ENCODE peak calls at places on chromosomes 5 and 9, in eight cellular contexts. One of them, this sample, is unnamed.

GRCh38 chr5:44665101-44665701 is 143.5 kb upstream of the MRPS30 start:
- DNase-seq in breast epithelium: no peak
- DNase-seq in glutamatergic neuron: no peak
- DNase-seq in choroid plexus epithelial cell: no peak
- DNase-seq in Peyer's patch: no peak
- DNase-seq in NB4: no peak
- DNase-seq in brain microvascular endothelial cell: no peak
- DNase-seq in Calu3: no peak
- DNase-seq in this sample: no peak

GRCh38 chr5:115599502-115599901 is 2.8 kb downstream of the TICAM2 start:
- DNase-seq in breast epithelium: no peak
- DNase-seq in glutamatergic neuron: no peak
- DNase-seq in choroid plexus epithelial cell: peak; percentile 83
- DNase-seq in Peyer's patch: peak; percentile 32
- DNase-seq in NB4: peak; percentile 46
- DNase-seq in brain microvascular endothelial cell: peak; percentile 41
- DNase-seq in Calu3: no peak
- DNase-seq in this sample: no peak

GRCh38 chr5:176540476-176540899 is 3.3 kb upstream of the RNF44 start:
- DNase-seq in breast epithelium: no peak
- DNase-seq in glutamatergic neuron: no peak
- DNase-seq in choroid plexus epithelial cell: no peak
- DNase-seq in Peyer's patch: no peak
- DNase-seq in NB4: no peak
- DNase-seq in brain microvascular endothelial cell: no peak
- DNase-seq in Calu3: no peak
- DNase-seq in this sample: no peak

GRCh38 chr5:176619203-176619568 is 9.2 kb upstream of the GPRIN1 start:
- DNase-seq in breast epithelium: peak; percentile 23
- DNase-seq in glutamatergic neuron: peak; percentile 90
- DNase-seq in choroid plexus epithelial cell: peak; percentile 92
- DNase-seq in Peyer's patch: peak; percentile 62
- DNase-seq in NB4: peak; percentile 39
- DNase-seq in brain microvascular endothelial cell: peak; percentile 87
- DNase-seq in Calu3: peak; percentile 86
- DNase-seq in this sample: peak; percentile 49

GRCh38 chr5:169716287-169716686 is 79.2 kb downstream of the DOCK2 start:
- DNase-seq in breast epithelium: no peak
- DNase-seq in glutamatergic neuron: no peak
- DNase-seq in choroid plexus epithelial cell: peak; percentile 86
- DNase-seq in Peyer's patch: no peak
- DNase-seq in NB4: peak; percentile 12
- DNase-seq in brain microvascular endothelial cell: peak; percentile 44
- DNase-seq in Calu3: no peak
- DNase-seq in this sample: no peak

GRCh38 chr5:16013334-16014065 is 166.1 kb downstream of the MARCHF11 start:
- DNase-seq in breast epithelium: no peak
- DNase-seq in glutamatergic neuron: no peak
- DNase-seq in choroid plexus epithelial cell: no peak
- DNase-seq in Peyer's patch: no peak
- DNase-seq in NB4: no peak
- DNase-seq in brain microvascular endothelial cell: no peak
- DNase-seq in Calu3: no peak
- DNase-seq in this sample: no peak

GRCh38 chr5:54553659-54554207 is 36.2 kb downstream of the SNX18 start:
- DNase-seq in breast epithelium: no peak
- DNase-seq in glutamatergic neuron: no peak
- DNase-seq in choroid plexus epithelial cell: no peak
- DNase-seq in Peyer's patch: no peak
- DNase-seq in NB4: no peak
- DNase-seq in brain microvascular endothelial cell: no peak
- DNase-seq in Calu3: no peak
- DNase-seq in this sample: no peak

GRCh38 chr9:108766786-108767185 is 89.0 kb downstream of the ACTL7B start:
- DNase-seq in breast epithelium: no peak
- DNase-seq in glutamatergic neuron: no peak
- DNase-seq in choroid plexus epithelial cell: no peak
- DNase-seq in Peyer's patch: no peak
- DNase-seq in NB4: no peak
- DNase-seq in brain microvascular endothelial cell: no peak
- DNase-seq in Calu3: no peak
- DNase-seq in this sample: no peak

GRCh38 chr9:80885894-80886293 is 803.5 kb downstream of the TLE1 start:
- DNase-seq in breast epithelium: no peak
- DNase-seq in glutamatergic neuron: peak; percentile 13
- DNase-seq in choroid plexus epithelial cell: peak; percentile 47
- DNase-seq in Peyer's patch: no peak
- DNase-seq in NB4: peak; percentile 3
- DNase-seq in brain microvascular endothelial cell: no peak
- DNase-seq in Calu3: no peak
- DNase-seq in this sample: no peak

GRCh38 chr9:137458194-137459146 is 664 bp downstream of the NSMF start:
- DNase-seq in breast epithelium: no peak
- DNase-seq in glutamatergic neuron: peak; percentile 49
- DNase-seq in choroid plexus epithelial cell: no peak
- DNase-seq in Peyer's patch: no peak
- DNase-seq in NB4: peak; percentile 39
- DNase-seq in brain microvascular endothelial cell: no peak
- DNase-seq in Calu3: no peak
- DNase-seq in this sample: peak; percentile 19

GRCh38 chr9:108057421-108058136 is 568.0 kb upstream of the KLF4 start:
- DNase-seq in breast epithelium: peak; percentile 42
- DNase-seq in glutamatergic neuron: no peak
- DNase-seq in choroid plexus epithelial cell: peak; percentile 98
- DNase-seq in Peyer's patch: no peak
- DNase-seq in NB4: peak; percentile 39
- DNase-seq in brain microvascular endothelial cell: peak; percentile 94
- DNase-seq in Calu3: peak; percentile 8
- DNase-seq in this sample: no peak

GRCh38 chr5:40033411-40033810 is 608.6 kb upstream of the DAB2 start:
- DNase-seq in breast epithelium: no peak
- DNase-seq in glutamatergic neuron: no peak
- DNase-seq in choroid plexus epithelial cell: no peak
- DNase-seq in Peyer's patch: peak; percentile 64
- DNase-seq in NB4: no peak
- DNase-seq in brain microvascular endothelial cell: no peak
- DNase-seq in Calu3: no peak
- DNase-seq in this sample: no peak

GRCh38 chr5:55370291-55370925 is 62.6 kb downstream of the MTREX start:
- DNase-seq in breast epithelium: no peak
- DNase-seq in glutamatergic neuron: no peak
- DNase-seq in choroid plexus epithelial cell: no peak
- DNase-seq in Peyer's patch: no peak
- DNase-seq in NB4: no peak
- DNase-seq in brain microvascular endothelial cell: no peak
- DNase-seq in Calu3: no peak
- DNase-seq in this sample: no peak

GRCh38 chr5:139275536-139276297 is 17.8 kb upstream of the MATR3 start:
- DNase-seq in breast epithelium: no peak
- DNase-seq in glutamatergic neuron: no peak
- DNase-seq in choroid plexus epithelial cell: no peak
- DNase-seq in Peyer's patch: no peak
- DNase-seq in NB4: peak; percentile 42
- DNase-seq in brain microvascular endothelial cell: no peak
- DNase-seq in Calu3: no peak
- DNase-seq in this sample: no peak

GRCh38 chr9:82152181-82152580 is 163.6 kb downstream of the SPATA31D1 start:
- DNase-seq in breast epithelium: no peak
- DNase-seq in glutamatergic neuron: no peak
- DNase-seq in choroid plexus epithelial cell: peak; percentile 64
- DNase-seq in Peyer's patch: no peak
- DNase-seq in NB4: no peak
- DNase-seq in brain microvascular endothelial cell: peak; percentile 61
- DNase-seq in Calu3: no peak
- DNase-seq in this sample: no peak

GRCh38 chr5:134603059-134603458 is 29.6 kb downstream of the SAR1B start:
- DNase-seq in breast epithelium: no peak
- DNase-seq in glutamatergic neuron: no peak
- DNase-seq in choroid plexus epithelial cell: peak; percentile 68
- DNase-seq in Peyer's patch: no peak
- DNase-seq in NB4: no peak
- DNase-seq in brain microvascular endothelial cell: no peak
- DNase-seq in Calu3: no peak
- DNase-seq in this sample: no peak

GRCh38 chr9:116027511-116027910 is 126.1 kb upstream of the PAPPA start:
- DNase-seq in breast epithelium: no peak
- DNase-seq in glutamatergic neuron: no peak
- DNase-seq in choroid plexus epithelial cell: peak; percentile 94
- DNase-seq in Peyer's patch: no peak
- DNase-seq in NB4: no peak
- DNase-seq in brain microvascular endothelial cell: peak; percentile 42
- DNase-seq in Calu3: no peak
- DNase-seq in this sample: no peak

GRCh38 chr5:87119588-87119987 is 148.1 kb upstream of the RASA1 start:
- DNase-seq in breast epithelium: no peak
- DNase-seq in glutamatergic neuron: no peak
- DNase-seq in choroid plexus epithelial cell: no peak
- DNase-seq in Peyer's patch: no peak
- DNase-seq in NB4: no peak
- DNase-seq in brain microvascular endothelial cell: no peak
- DNase-seq in Calu3: no peak
- DNase-seq in this sample: no peak

GRCh38 chr5:121949885-121950284 is 11.9 kb upstream of the SRFBP1 start:
- DNase-seq in breast epithelium: no peak
- DNase-seq in glutamatergic neuron: peak; percentile 21
- DNase-seq in choroid plexus epithelial cell: peak; percentile 79
- DNase-seq in Peyer's patch: no peak
- DNase-seq in NB4: peak; percentile 57
- DNase-seq in brain microvascular endothelial cell: peak; percentile 26
- DNase-seq in Calu3: peak; percentile 74
- DNase-seq in this sample: no peak

GRCh38 chr9:36074870-36075532 is 38.3 kb downstream of the RECK start:
- DNase-seq in breast epithelium: peak; percentile 71
- DNase-seq in glutamatergic neuron: no peak
- DNase-seq in choroid plexus epithelial cell: peak; percentile 95
- DNase-seq in Peyer's patch: no peak
- DNase-seq in NB4: no peak
- DNase-seq in brain microvascular endothelial cell: peak; percentile 73
- DNase-seq in Calu3: no peak
- DNase-seq in this sample: peak; percentile 63

GRCh38 chr5:136901-137300 is 44.9 kb downstream of the PLEKHG4B start:
- DNase-seq in breast epithelium: no peak
- DNase-seq in glutamatergic neuron: no peak
- DNase-seq in choroid plexus epithelial cell: no peak
- DNase-seq in Peyer's patch: no peak
- DNase-seq in NB4: peak; percentile 31
- DNase-seq in brain microvascular endothelial cell: no peak
- DNase-seq in Calu3: no peak
- DNase-seq in this sample: no peak

DNA sequence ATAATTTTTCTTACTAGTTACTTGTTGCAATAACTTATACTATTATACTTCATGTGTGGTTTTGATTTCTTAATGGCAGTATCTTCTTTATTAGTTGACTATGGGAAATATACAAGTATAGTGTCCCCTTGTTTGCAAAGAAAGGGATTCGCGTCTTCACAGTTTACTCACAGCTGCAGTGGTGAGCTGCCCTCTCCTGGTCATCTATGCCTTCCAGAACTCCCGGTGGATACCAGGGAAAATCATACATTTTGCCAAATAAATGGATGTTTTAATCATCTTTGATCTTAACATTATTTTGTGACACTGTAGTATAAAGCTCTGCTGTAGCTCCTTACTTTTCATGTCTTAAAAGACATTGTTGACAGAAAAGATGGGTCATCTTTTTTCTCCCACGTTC is 142.0 kb downstream of the ZCCHC7 start:
- DNase-seq in breast epithelium: no peak
- DNase-seq in glutamatergic neuron: peak; percentile 34
- DNase-seq in choroid plexus epithelial cell: peak; percentile 75
- DNase-seq in Peyer's patch: no peak
- DNase-seq in NB4: peak; percentile 10
- DNase-seq in brain microvascular endothelial cell: peak; percentile 25
- DNase-seq in Calu3: no peak
- DNase-seq in this sample: no peak
- TF ChIP-seq CTCF in breast epithelium: no peak
- TF ChIP-seq CTCF in glutamatergic neuron: peak; percentile 18
- TF ChIP-seq CTCF in choroid plexus epithelial cell: peak; percentile 90
- TF ChIP-seq CTCF in Peyer's patch: no peak
- TF ChIP-seq CTCF in NB4: no peak
- TF ChIP-seq CTCF in brain microvascular endothelial cell: peak; percentile 89
- TF ChIP-seq CTCF in Calu3: no peak
- TF ChIP-seq CTCF in this sample: no peak

GRCh38 chr5:130871346-130872086 is 293.5 kb downstream of the HINT1 start:
- DNase-seq in breast epithelium: no peak
- DNase-seq in glutamatergic neuron: peak; percentile 18
- DNase-seq in choroid plexus epithelial cell: peak; percentile 53
- DNase-seq in Peyer's patch: peak; percentile 16
- DNase-seq in NB4: peak; percentile 35
- DNase-seq in brain microvascular endothelial cell: peak; percentile 33
- DNase-seq in Calu3: peak; percentile 62
- DNase-seq in this sample: no peak
- TF ChIP-seq CTCF in breast epithelium: peak; percentile 46
- TF ChIP-seq CTCF in glutamatergic neuron: peak; percentile 80
- TF ChIP-seq CTCF in choroid plexus epithelial cell: peak; percentile 75
- TF ChIP-seq CTCF in Peyer's patch: peak; percentile 23
- TF ChIP-seq CTCF in NB4: peak; percentile 51
- TF ChIP-seq CTCF in brain microvascular endothelial cell: peak; percentile 66
- TF ChIP-seq CTCF in Calu3: peak; percentile 80
- TF ChIP-seq CTCF in this sample: peak; percentile 69

GRCh38 chr5:62795912-62796311 is 217.3 kb downstream of the LRRC70 start:
- DNase-seq in breast epithelium: no peak
- DNase-seq in glutamatergic neuron: no peak
- DNase-seq in choroid plexus epithelial cell: no peak
- DNase-seq in Peyer's patch: no peak
- DNase-seq in NB4: no peak
- DNase-seq in brain microvascular endothelial cell: no peak
- DNase-seq in Calu3: no peak
- DNase-seq in this sample: no peak

GRCh38 chr5:62790348-62790747 is 211.7 kb downstream of the LRRC70 start:
- DNase-seq in breast epithelium: no peak
- DNase-seq in glutamatergic neuron: no peak
- DNase-seq in choroid plexus epithelial cell: peak; percentile 73
- DNase-seq in Peyer's patch: no peak
- DNase-seq in NB4: no peak
- DNase-seq in brain microvascular endothelial cell: no peak
- DNase-seq in Calu3: no peak
- DNase-seq in this sample: no peak

GRCh38 chr5:62786099-62786498 is 207.5 kb downstream of the LRRC70 start:
- DNase-seq in breast epithelium: no peak
- DNase-seq in glutamatergic neuron: no peak
- DNase-seq in choroid plexus epithelial cell: no peak
- DNase-seq in Peyer's patch: no peak
- DNase-seq in NB4: no peak
- DNase-seq in brain microvascular endothelial cell: no peak
- DNase-seq in Calu3: no peak
- DNase-seq in this sample: no peak

GRCh38 chr5:62785588-62785987 is 207.0 kb downstream of the LRRC70 start:
- DNase-seq in breast epithelium: no peak
- DNase-seq in glutamatergic neuron: no peak
- DNase-seq in choroid plexus epithelial cell: no peak
- DNase-seq in Peyer's patch: no peak
- DNase-seq in NB4: no peak
- DNase-seq in brain microvascular endothelial cell: no peak
- DNase-seq in Calu3: no peak
- DNase-seq in this sample: no peak

GRCh38 chr5:62791059-62791458 is 212.4 kb downstream of the LRRC70 start:
- DNase-seq in breast epithelium: no peak
- DNase-seq in glutamatergic neuron: no peak
- DNase-seq in choroid plexus epithelial cell: peak; percentile 68
- DNase-seq in Peyer's patch: no peak
- DNase-seq in NB4: peak; percentile 23
- DNase-seq in brain microvascular endothelial cell: peak; percentile 38
- DNase-seq in Calu3: peak; percentile 24
- DNase-seq in this sample: no peak
- TF ChIP-seq CTCF in breast epithelium: no peak
- TF ChIP-seq CTCF in glutamatergic neuron: no peak
- TF ChIP-seq CTCF in choroid plexus epithelial cell: peak; percentile 66
- TF ChIP-seq CTCF in Peyer's patch: no peak
- TF ChIP-seq CTCF in NB4: peak; percentile 30
- TF ChIP-seq CTCF in brain microvascular endothelial cell: peak; percentile 54
- TF ChIP-seq CTCF in Calu3: peak; percentile 40
- TF ChIP-seq CTCF in this sample: no peak

GRCh38 chr5:66239034-66239433 is 94.9 kb downstream of the SREK1 start:
- DNase-seq in breast epithelium: no peak
- DNase-seq in glutamatergic neuron: no peak
- DNase-seq in choroid plexus epithelial cell: peak; percentile 13
- DNase-seq in Peyer's patch: no peak
- DNase-seq in NB4: no peak
- DNase-seq in brain microvascular endothelial cell: no peak
- DNase-seq in Calu3: no peak
- DNase-seq in this sample: no peak
- TF ChIP-seq CTCF in breast epithelium: no peak
- TF ChIP-seq CTCF in glutamatergic neuron: no peak
- TF ChIP-seq CTCF in choroid plexus epithelial cell: peak; percentile 32
- TF ChIP-seq CTCF in Peyer's patch: no peak
- TF ChIP-seq CTCF in NB4: peak; percentile 13
- TF ChIP-seq CTCF in brain microvascular endothelial cell: peak; percentile 35
- TF ChIP-seq CTCF in Calu3: no peak
- TF ChIP-seq CTCF in this sample: no peak